ENCODE peak calls at places on chromosomes 11 and 22, in five cellular contexts. T is OCI-LY7, N is prostate gland, E is adrenal gland, A is GM23248. H is an unnamed sample.
A peak's percentile ranks its signal among the peaks of the same experiment; 100 is the strongest.

GRCh38 chr22:50348058-50348457 is 4.9 kb downstream of the PPP6R2 start:
- DNase-seq in E (no peak), N (no peak), A (no peak), T (no peak), H (no peak)

GRCh38 chr11:27995082-27995481 is 112.9 kb downstream of the KIF18A start:
- DNase-seq in A (peak; percentile 78), E (no peak), T (no peak), N (no peak), H (peak; percentile 14)

GRCh38 chr11:103673773-103674172 is 362.7 kb upstream of the DDI1 start:
- DNase-seq in N (no peak), T (no peak), A (peak; percentile 54), E (no peak), H (no peak)

GRCh38 chr11:11163256-11163655 is 189.8 kb downstream of the CSNK2A3 start:
- DNase-seq in E (no peak), N (no peak), T (peak; percentile 14), A (peak; percentile 38), H (no peak)

GRCh38 chr11:125140251-125140650 is 24.3 kb upstream of the PKNOX2 start:
- DNase-seq in A (no peak), N (no peak), E (no peak), T (no peak), H (no peak)

GRCh38 chr22:39414377-39414776 is 14.8 kb downstream of the TAB1 start:
- DNase-seq in A (no peak), E (no peak), N (no peak), T (no peak), H (no peak)

GRCh38 chr11:24781288-24781687 is 284.4 kb downstream of the LUZP2 start:
- DNase-seq in E (no peak), A (no peak), N (no peak), T (no peak), H (no peak)

GRCh38 chr11:74154621-74155281 is 16.1 kb downstream of the C2CD3 start:
- DNase-seq in A (peak; percentile 32), E (peak; percentile 61), T (no peak), N (no peak), H (peak; percentile 37)

GRCh38 chr22:39392341-39392948 is 7.1 kb upstream of the TAB1 start:
- DNase-seq in A (peak; percentile 46), N (peak; percentile 41), E (no peak), T (no peak), H (no peak)

GRCh38 chr11:12552677-12553076 is 121.5 kb upstream of the TEAD1 start:
- DNase-seq in N (no peak), A (peak; percentile 77), E (no peak), T (no peak), H (no peak)

GRCh38 chr11:114775849-114776621 is 97.7 kb downstream of the NXPE2 start:
- DNase-seq in T (no peak), E (peak; percentile 38), A (no peak), N (no peak), H (no peak)

GRCh38 chr11:15742626-15743243 is 613.6 kb downstream of the SOX6 start:
- DNase-seq in T (no peak), N (no peak), E (peak; percentile 79), A (no peak), H (peak; percentile 14)

GRCh38 chr11:19868281-19868821 is 155.7 kb downstream of the NAV2 start:
- DNase-seq in N (peak; percentile 86), E (peak; percentile 4), A (peak; percentile 93), T (no peak), H (peak; percentile 53)

GRCh38 chr22:49849161-49850020 is 4.3 kb upstream of the ZBED4 start:
- DNase-seq in T (no peak), E (no peak), A (no peak), N (no peak), H (no peak)

GRCh38 chr11:131737357-131737756 is 366.9 kb downstream of the NTM start:
- DNase-seq in E (no peak), T (no peak), A (peak; percentile 70), N (no peak), H (no peak)

GRCh38 chr11:9606799-9607510 is 33.5 kb downstream of the WEE1 start:
- DNase-seq in T (peak; percentile 57), N (no peak), E (no peak), A (no peak), H (no peak)

GRCh38 chr11:31477528-31478255 is 31.7 kb downstream of the IMMP1L start:
- DNase-seq in N (no peak), E (no peak), T (no peak), A (no peak), H (no peak)

GRCh38 chr11:77069969-77070582 is 3.3 kb downstream of the CAPN5 start:
- DNase-seq in T (no peak), N (no peak), E (no peak), A (no peak), H (no peak)

GRCh38 chr11:64313491-64314145 is 3.7 kb downstream of the TRMT112 start:
- DNase-seq in A (peak; percentile 90), N (no peak), E (peak; percentile 70), T (no peak), H (no peak)

GRCh38 chr11:118200901-118201680 is 23.7 kb downstream of the JAML start:
- DNase-seq in T (no peak), N (no peak), A (no peak), E (no peak), H (no peak)

GRCh38 chr11:73306069-73306468 is 2.0 kb upstream of the ARHGEF17 start:
- DNase-seq in T (peak; percentile 30), E (no peak), N (no peak), A (no peak), H (no peak)

GRCh38 chr22:19571995-19572394 is 47.8 kb upstream of the CLDN5 start:
- DNase-seq in A (no peak), N (no peak), E (no peak), T (no peak), H (peak; percentile 76)

GRCh38 chr11:129223260-129223659 is 31.1 kb upstream of the ARHGAP32 start:
- DNase-seq in A (no peak), E (no peak), N (no peak), T (no peak), H (no peak)

GRCh38 chr11:125071831-125072209 is 8.7 kb downstream of the SLC37A2 start:
- DNase-seq in N (no peak), A (no peak), T (peak; percentile 12), E (no peak), H (no peak)

GRCh38 chr11:10041803-10042202 is 252.2 kb downstream of the SBF2 start:
- DNase-seq in A (no peak), E (no peak), T (no peak), N (no peak), H (no peak)

GRCh38 chr11:126145954-126146353 is 65.5 kb downstream of the RPUSD4 start:
- DNase-seq in N (no peak), E (no peak), T (no peak), A (no peak), H (no peak)

GRCh38 chr22:19082101-19082500 is 40.1 kb downstream of the DGCR2 start:
- DNase-seq in A (no peak), N (no peak), E (no peak), T (no peak), H (no peak)

GRCh38 chr22:45129703-45130524 is 33.8 kb upstream of the NUP50 start:
- DNase-seq in N (no peak), E (no peak), T (no peak), A (no peak), H (peak; percentile 44)

GRCh38 chr22:27919943-27920755 is 1.1 kb upstream of the PITPNB start:
- DNase-seq in T (no peak), A (peak; percentile 69), E (peak; percentile 23), N (no peak), H (peak; percentile 32)

GRCh38 chr11:34405079-34405858 is 33.5 kb upstream of the CAT start:
- DNase-seq in A (peak; percentile 91), T (no peak), N (no peak), E (peak; percentile 63), H (no peak)

GRCh38 chr11:2701230-2701629 is 1.4 kb upstream of the KCNQ1OT1 start:
- DNase-seq in E (no peak), N (no peak), A (peak; percentile 32), T (no peak), H (no peak)

GRCh38 chr11:3901249-3902025 is 46.0 kb downstream of the STIM1 start:
- DNase-seq in E (no peak), N (no peak), A (no peak), T (no peak), H (no peak)

GRCh38 chr11:93322207-93322606 is 8.3 kb upstream of the DEUP1 start:
- DNase-seq in E (no peak), T (no peak), N (no peak), A (no peak), H (no peak)

GRCh38 chr11:117144477-117145392 is 648 bp downstream of the PAFAH1B2 start:
- DNase-seq in T (peak; percentile 64), N (peak; percentile 44), E (peak; percentile 92), A (peak; percentile 87), H (peak; percentile 71)

GRCh38 chr11:66956689-66957290 is 1.4 kb downstream of the PC start:
- DNase-seq in T (peak; percentile 20), N (no peak), E (peak; percentile 40), A (peak; percentile 75), H (peak; percentile 15)

GRCh38 chr11:82557274-82557673 is 176.4 kb downstream of the FAM181B start:
- DNase-seq in N (no peak), T (peak; percentile 74), E (peak; percentile 46), A (no peak), H (no peak)

DNA sequence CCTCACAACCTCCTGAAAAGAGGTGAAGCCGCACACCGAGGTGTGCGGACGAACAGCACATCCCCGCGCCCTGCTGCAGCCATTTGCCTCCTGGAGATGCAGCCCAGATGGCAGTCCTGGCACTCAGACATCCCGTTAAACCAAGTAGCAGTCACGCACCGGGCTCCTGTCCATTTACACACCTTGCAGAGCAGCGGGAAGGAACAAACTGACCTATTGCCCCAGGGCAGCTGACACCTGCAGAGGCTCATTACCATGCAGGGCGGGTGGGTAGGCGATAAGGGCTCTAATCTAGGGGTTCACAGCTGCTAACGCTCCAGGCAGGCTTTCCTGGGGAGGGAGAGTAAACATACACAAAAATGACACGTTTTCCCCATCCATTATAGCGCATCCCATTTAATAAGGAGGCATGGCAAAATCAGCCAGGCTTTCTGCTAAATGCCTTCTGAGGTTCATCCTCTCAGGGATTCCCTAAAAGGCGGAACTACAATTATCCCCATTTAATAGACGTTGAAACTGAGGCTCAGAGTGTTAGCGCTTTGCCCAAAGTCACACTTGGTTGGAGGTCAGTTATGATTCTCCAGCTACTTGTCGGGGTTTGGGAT is 788 bp upstream of the EHBP1L1 start:
- DNase-seq in N (no peak), A (peak; percentile 58), T (peak; percentile 57), E (peak; percentile 45), H (no peak)
- H3K4me1 ChIP-seq in N (peaks cover 34% of the 10 kb centered on the region), A (peaks cover 36% of the 10 kb centered on the region), T (peaks cover 55% of the 10 kb centered on the region), E (peaks cover 57% of the 10 kb centered on the region), H (peaks cover 10% of the 10 kb centered on the region)

GRCh38 chr11:134374171-134374570 is 37.9 kb downstream of the B3GAT1 start:
- DNase-seq in E (no peak), N (no peak), T (no peak), A (no peak), H (no peak)
- H3K4me1 ChIP-seq in E (no peaks in the 10 kb centered on the region), N (no peaks in the 10 kb centered on the region), T (no peaks in the 10 kb centered on the region), A (no peaks in the 10 kb centered on the region), H (no peaks in the 10 kb centered on the region)

DNA sequence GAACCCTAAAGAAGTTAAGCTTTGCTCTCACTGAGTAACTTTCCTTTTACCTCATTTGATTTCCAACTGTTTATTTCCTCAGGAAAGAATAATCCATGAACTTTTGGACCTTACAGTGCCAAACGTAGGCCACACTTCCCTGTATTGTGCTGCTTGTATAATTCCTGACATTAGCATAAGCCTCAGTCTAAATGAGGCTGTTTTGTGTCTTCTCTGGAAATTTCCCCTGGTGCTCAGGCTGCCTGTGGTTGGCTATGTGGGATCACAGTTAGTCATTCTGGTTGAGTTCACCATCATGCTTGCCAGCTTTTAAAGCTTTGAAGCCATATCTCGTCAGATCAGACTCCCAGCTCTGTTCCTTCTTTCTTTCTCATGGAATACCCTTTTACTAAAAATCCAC is 107.0 kb downstream of the FAM76B start:
- DNase-seq in T (no peak), E (no peak), N (no peak), A (peak; percentile 82), H (no peak)
- H3K4me1 ChIP-seq in T (no peaks in the 10 kb centered on the region), E (no peaks in the 10 kb centered on the region), N (no peaks in the 10 kb centered on the region), A (peaks cover 23% of the 10 kb centered on the region), H (no peaks in the 10 kb centered on the region)

GRCh38 chr11:106295974-106296373 is 218.5 kb downstream of the AASDHPPT start:
- DNase-seq in E (no peak), T (no peak), A (no peak), N (no peak), H (no peak)
- H3K4me1 ChIP-seq in E (no peaks in the 10 kb centered on the region), T (no peaks in the 10 kb centered on the region), A (no peaks in the 10 kb centered on the region), N (no peaks in the 10 kb centered on the region), H (no peaks in the 10 kb centered on the region)